ENCODE peak calls at places on chromosomes 16 and 17, in four cellular contexts. B, G, H and S are unnamed samples.

GRCh38 chr17:38702900-38703741 is 2.0 kb upstream of the MLLT6 start:
- DNase-seq in H (no peak), B (peak; percentile 59), G (peak; percentile 60), S (peak; percentile 15)

GRCh38 chr16:58020628-58021521 is 4.7 kb upstream of the MMP15 start:
- DNase-seq in B (peak; percentile 72), H (no peak), G (no peak), S (peak; percentile 62)

GRCh38 chr17:36496018-36496789 is 9.7 kb downstream of the ZNHIT3 start:
- DNase-seq in H (no peak), B (no peak), G (no peak), S (no peak)

GRCh38 chr17:41617136-41617535 is 4.6 kb upstream of the KRT16 start:
- DNase-seq in G (no peak), H (no peak), B (no peak), S (no peak)

GRCh38 chr17:30717290-30718098 is 107.0 kb downstream of the CRLF3 start:
- DNase-seq in B (peak; percentile 4), H (no peak), G (no peak), S (no peak)

GRCh38 chr16:50213939-50214519 is 52.3 kb upstream of the ADCY7 start:
- DNase-seq in B (no peak), H (no peak), G (no peak), S (no peak)

GRCh38 chr16:54284931-54285413 is 1.6 kb downstream of the IRX3 start:
- DNase-seq in G (no peak), H (no peak), B (no peak), S (no peak)

GRCh38 chr17:4833941-4834501 is 881 bp downstream of the MINK1 start:
- DNase-seq in G (peak; percentile 47), H (no peak), B (peak; percentile 47), S (no peak)

GRCh38 chr17:82107341-82107860 is 9.4 kb upstream of the FASN start:
- DNase-seq in H (no peak), G (no peak), B (no peak), S (no peak)

GRCh38 chr17:80389011-80389995 is 25.7 kb upstream of the ENDOV start:
- DNase-seq in B (no peak), G (no peak), H (no peak), S (no peak)

GRCh38 chr16:3716831-3717234 is 491 bp downstream of the TRAP1 start:
- DNase-seq in G (peak; percentile 31), B (peak; percentile 44), H (no peak), S (no peak)

GRCh38 chr16:4675864-4676786 is 17.2 kb upstream of the NUDT16L1 start:
- DNase-seq in H (no peak), B (peak; percentile 46), G (no peak), S (no peak)

GRCh38 chr16:78227855-78228254 is 128.4 kb downstream of the WWOX start:
- DNase-seq in H (peak; percentile 72), G (no peak), B (no peak), S (no peak)

GRCh38 chr17:296906-297690 is 55.5 kb downstream of the RPH3AL start:
- DNase-seq in G (peak; percentile 12), B (no peak), H (no peak), S (no peak)

GRCh38 chr17:15446036-15446435 is 21.4 kb downstream of the CDRT4 start:
- DNase-seq in H (no peak), G (no peak), B (no peak), S (no peak)

GRCh38 chr17:1312261-1312870 is 32.9 kb downstream of the TRARG1 start:
- DNase-seq in G (no peak), H (no peak), B (no peak), S (no peak)

GRCh38 chr17:64969046-64969501 is 49.8 kb upstream of the LRRC37A3 start:
- DNase-seq in G (no peak), H (no peak), B (no peak), S (no peak)

GRCh38 chr17:73393962-73394361 is 82.2 kb upstream of the CDC42EP4 start:
- DNase-seq in B (no peak), G (no peak), H (no peak), S (no peak)

GRCh38 chr17:77212081-77212832 is 71.5 kb downstream of the SEC14L1 start:
- DNase-seq in H (no peak), G (no peak), B (peak; percentile 48), S (no peak)

GRCh38 chr17:82238562-82239201 is 9.8 kb downstream of the SLC16A3 start:
- DNase-seq in B (peak; percentile 91), G (peak; percentile 95), H (no peak), S (peak; percentile 93)

GRCh38 chr16:51971184-51971583 is 575.8 kb downstream of the TOX3 start:
- DNase-seq in G (no peak), H (no peak), B (no peak), S (no peak)

GRCh38 chr16:8342276-8342675 is 248.0 kb downstream of the TMEM114 start:
- DNase-seq in G (no peak), H (peak; percentile 31), B (no peak), S (no peak)

GRCh38 chr17:80938556-80938955 is 53.1 kb upstream of the CHMP6 start:
- DNase-seq in G (no peak), H (no peak), B (no peak), S (no peak)

DNA sequence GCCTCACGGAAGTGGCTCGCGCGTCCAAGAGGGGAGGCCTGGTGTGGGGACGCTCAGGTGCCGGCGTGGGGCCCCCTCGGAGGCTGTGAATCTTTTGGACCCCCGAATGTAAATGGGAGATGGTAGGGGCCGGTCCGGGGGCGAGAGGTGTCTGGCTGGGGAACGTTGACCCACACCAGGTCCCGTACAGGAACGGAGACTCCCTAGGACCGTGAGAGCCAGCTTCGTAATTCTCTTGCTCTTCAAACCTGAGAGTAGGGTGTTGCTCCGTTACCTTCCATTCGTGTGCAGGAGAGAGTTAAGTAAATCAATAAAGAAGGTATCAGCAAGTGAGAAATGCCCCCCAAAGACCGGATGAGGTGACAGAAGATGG is 483 bp downstream of the LYRM1 start:
- DNase-seq in H (peak; percentile 92), G (no peak), B (no peak), S (no peak)
- H3K4me1 ChIP-seq in H (peaks cover 84% of the 10 kb centered on the region), G (peaks cover 57% of the 10 kb centered on the region), B (peaks cover 30% of the 10 kb centered on the region), S (peaks cover 7% of the 10 kb centered on the region)

GRCh38 chr16:11080327-11080967 is 136.1 kb downstream of the CLEC16A start:
- DNase-seq in G (no peak), B (no peak), H (no peak), S (no peak)
- TF ChIP-seq POLR2A in G (no peak), B (no peak), H (no peak), S (no peak)

DNA sequence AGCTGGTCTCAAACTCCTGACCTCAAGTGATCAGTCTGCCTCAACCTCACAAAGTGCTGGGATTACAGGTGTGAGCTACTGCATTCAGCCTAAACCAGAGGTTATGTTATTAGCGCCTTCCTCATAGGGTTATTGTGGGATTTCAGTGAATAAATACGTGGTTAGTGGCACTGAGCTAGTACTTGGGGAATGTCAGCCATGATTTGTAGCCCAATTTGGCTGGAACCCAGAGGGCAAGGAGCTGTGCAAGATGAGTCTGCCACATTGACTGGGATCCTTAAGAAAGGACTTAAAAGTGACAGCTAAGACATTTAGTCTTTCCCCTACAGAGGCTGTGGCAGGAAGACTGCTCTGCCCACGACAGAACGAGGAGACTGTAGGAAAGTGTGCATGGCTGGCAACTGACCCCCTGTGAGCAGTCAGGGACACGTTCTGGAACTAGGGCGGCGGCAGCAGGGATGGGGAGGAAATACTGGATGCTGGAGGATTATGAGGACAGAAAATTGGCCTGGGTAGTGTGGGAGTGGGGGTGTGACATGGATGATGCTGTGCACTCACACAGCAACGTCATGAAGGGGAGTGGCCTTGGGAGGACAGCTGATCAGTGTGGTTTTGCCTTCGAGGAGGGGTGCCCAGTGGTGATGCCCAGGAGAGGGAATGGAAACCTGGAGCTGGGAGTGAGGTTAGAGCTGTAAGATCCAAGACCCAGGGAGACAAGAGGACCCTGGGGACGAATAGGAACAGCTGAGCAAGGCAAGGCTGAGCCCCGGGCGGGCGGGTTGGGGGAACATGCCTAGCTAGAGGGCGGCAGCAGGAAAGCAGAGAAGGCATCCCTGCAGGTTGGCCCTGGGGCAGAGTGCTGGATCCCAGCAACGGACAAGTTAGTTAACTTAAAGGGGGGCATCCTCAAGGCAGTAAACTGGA is 14.5 kb downstream of the ATP5PD start:
- DNase-seq in B (peak; percentile 74), H (peak; percentile 95), G (peak; percentile 62), S (peak; percentile 60)
- TF ChIP-seq POLR2AphosphoS5 in B (no peak), H (peak; percentile 58), G (no peak), S (peak; percentile 56)

GRCh38 chr17:7238418-7239090 is 703 bp downstream of the PHF23 start:
- DNase-seq in H (no peak), B (no peak), G (peak; percentile 33), S (no peak)

GRCh38 chr17:7235693-7236665 is 1.7 kb upstream of the DVL2 start:
- DNase-seq in G (no peak), B (no peak), H (no peak), S (no peak)

GRCh38 chr17:7236808-7237207 is 2.4 kb downstream of the PHF23 start:
- DNase-seq in B (no peak), H (no peak), G (no peak), S (no peak)

GRCh38 chr17:7237761-7238417 is 1.4 kb downstream of the PHF23 start:
- DNase-seq in B (peak; percentile 91), G (peak; percentile 90), H (no peak), S (peak; percentile 79)

GRCh38 chr17:7237266-7237760 is 1.9 kb downstream of the PHF23 start:
- DNase-seq in H (no peak), G (no peak), B (no peak), S (no peak)
- H3K4me1 ChIP-seq in H (peaks cover 70% of the 10 kb centered on the region), G (peaks cover 35% of the 10 kb centered on the region), B (peaks cover 51% of the 10 kb centered on the region), S (peaks cover 18% of the 10 kb centered on the region)

GRCh38 chr16:75432828-75433731 is at the start of gene CFDP1:
- DNase-seq in B (peak; percentile 96), H (peak; percentile 98), G (peak; percentile 96), S (peak; percentile 96)
- TF ChIP-seq POLR2A in B (peak; percentile 67), H (peak; percentile 63), G (peak; percentile 54), S (peak; percentile 80)

DNA sequence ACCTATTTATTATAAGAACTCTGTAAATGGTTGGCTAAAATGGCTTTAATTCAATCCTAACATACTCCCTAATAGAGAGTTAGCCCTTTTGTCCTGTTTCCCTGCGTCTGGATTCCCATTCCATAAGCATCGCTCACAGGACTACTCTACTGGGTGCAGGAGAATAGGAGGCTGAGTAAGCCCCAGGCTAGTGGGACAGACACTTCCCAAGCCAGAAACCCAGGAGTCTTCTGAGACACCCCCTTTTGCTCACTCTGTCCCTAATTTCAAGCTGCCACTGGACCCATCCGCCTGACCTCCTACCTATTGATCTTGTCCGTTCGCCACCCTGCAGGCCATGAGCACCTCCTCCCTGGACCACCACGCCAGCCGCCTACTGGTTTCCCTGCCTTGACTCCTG is 16.7 kb upstream of the TOB1 start:
- DNase-seq in H (no peak), B (no peak), G (no peak), S (no peak)
- TF ChIP-seq POLR2AphosphoS5 in H (no peak), B (no peak), G (no peak), S (no peak)